ENCODE peak calls at places on chromosome 22, in five cellular contexts. Y, K, G, D and I are unnamed samples.

GRCh38 chr22:49659924-49660315 is 167.8 kb downstream of the BRD1 start:
- DNase-seq in Y (no peak), K (no peak), G (no peak), D (no peak), I (no peak)

GRCh38 chr22:32781695-32782094 is 19.8 kb upstream of the TIMP3 start:
- DNase-seq in Y (peak), K (no peak), G (no peak), D (no peak), I (no peak)

GRCh38 chr22:30212363-30212995 is 34.1 kb downstream of the LIF start:
- DNase-seq in Y (peak), K (no peak), G (no peak), D (peak), I (peak)

GRCh38 chr22:21933413-21933812 is 19.2 kb downstream of the PPM1F start:
- DNase-seq in Y (no peak), K (no peak), G (no peak), D (no peak), I (no peak)

GRCh38 chr22:30605449-30606110 is 1.4 kb upstream of the TCN2 start:
- DNase-seq in Y (peak), K (no peak), G (no peak), D (peak), I (no peak)

GRCh38 chr22:20549232-20549841 is 41.9 kb downstream of the MED15 start:
- DNase-seq in Y (no peak), K (no peak), G (no peak), D (no peak), I (no peak)

GRCh38 chr22:22235564-22235963 is 9.0 kb upstream of the VPREB1 start:
- DNase-seq in Y (no peak), K (no peak), G (no peak), D (peak), I (peak)

GRCh38 chr22:20750461-20751184 is 23.3 kb upstream of the SERPIND1 start:
- DNase-seq in Y (peak), K (no peak), G (no peak), D (no peak), I (peak)

GRCh38 chr22:30857103-30857502 is 111.5 kb downstream of the MORC2 start:
- DNase-seq in Y (no peak), K (no peak), G (no peak), D (no peak), I (no peak)

GRCh38 chr22:39603345-39603744 is 32.8 kb downstream of the CACNA1I start:
- DNase-seq in Y (no peak), K (no peak), G (no peak), D (no peak), I (no peak)

GRCh38 chr22:21837184-21837979 is 30.1 kb downstream of the MAPK1 start:
- DNase-seq in Y (peak), K (peak), G (peak), D (peak), I (peak)

GRCh38 chr22:46193898-46194310 is 43.6 kb downstream of the PPARA start:
- DNase-seq in Y (no peak), K (no peak), G (no peak), D (no peak), I (no peak)

GRCh38 chr22:22424210-22424800 is 84.2 kb downstream of the ZNF280B start:
- DNase-seq in Y (no peak), K (no peak), G (no peak), D (peak), I (peak)

GRCh38 chr22:43200031-43200430 is 13.1 kb upstream of the TTLL12 start:
- DNase-seq in Y (no peak), K (no peak), G (no peak), D (no peak), I (no peak)

GRCh38 chr22:30720263-30720837 is 25.7 kb downstream of the OSBP2 start:
- DNase-seq in Y (no peak), K (no peak), G (no peak), D (no peak), I (no peak)

GRCh38 chr22:43883012-43883661 is 8.7 kb downstream of the PNPLA5 start:
- DNase-seq in Y (peak), K (peak), G (peak), D (peak), I (peak)

GRCh38 chr22:38953577-38954413 is 3.6 kb upstream of the APOBEC3A start:
- DNase-seq in Y (no peak), K (no peak), G (no peak), D (no peak), I (peak)

GRCh38 chr22:29917052-29917902 is 34.3 kb downstream of the MTMR3 start:
- DNase-seq in Y (peak), K (no peak), G (no peak), D (no peak), I (no peak)

GRCh38 chr22:32650553-32651345 is 150.8 kb upstream of the TIMP3 start:
- DNase-seq in Y (peak), K (no peak), G (no peak), D (no peak), I (no peak)

GRCh38 chr22:47138898-47139789 is 376.7 kb downstream of the TBC1D22A start:
- DNase-seq in Y (no peak), K (no peak), G (no peak), D (no peak), I (no peak)

GRCh38 chr22:49907807-49908206 is 10.4 kb downstream of the ALG12 start:
- DNase-seq in Y (no peak), K (no peak), G (no peak), D (no peak), I (no peak)

GRCh38 chr22:49169074-49169744 is 658.5 kb downstream of the BRD1 start:
- DNase-seq in Y (no peak), K (no peak), G (no peak), D (no peak), I (no peak)

GRCh38 chr22:39241632-39242388 is 3.0 kb downstream of the PDGFB start:
- DNase-seq in Y (no peak), K (no peak), G (no peak), D (no peak), I (no peak)

GRCh38 chr22:45183974-45184373 is 20.2 kb downstream of the NUP50 start:
- DNase-seq in Y (no peak), K (no peak), G (no peak), D (no peak), I (no peak)

GRCh38 chr22:45268958-45269844 is 15.5 kb upstream of the UPK3A start:
- DNase-seq in Y (peak), K (peak), G (no peak), D (peak), I (peak)

GRCh38 chr22:44893731-44894080 is 116.1 kb downstream of the PHF21B start:
- DNase-seq in Y (no peak), K (no peak), G (no peak), D (no peak), I (no peak)

GRCh38 chr22:30425616-30426394 is at the start of gene MTFP1:
- DNase-seq in Y (peak), K (peak), G (no peak), D (peak), I (peak)

GRCh38 chr22:37300551-37301017 is 18.3 kb downstream of the CYTH4 start:
- DNase-seq in Y (no peak), K (no peak), G (no peak), D (no peak), I (no peak)

GRCh38 chr22:37303821-37304274 is 21.5 kb downstream of the CYTH4 start:
- DNase-seq in Y (peak), K (no peak), G (no peak), D (no peak), I (peak)

GRCh38 chr22:37304595-37305343 is 22.5 kb downstream of the CYTH4 start:
- DNase-seq in Y (peak), K (no peak), G (no peak), D (no peak), I (no peak)

GRCh38 chr22:37301144-37301820 is 19.0 kb downstream of the CYTH4 start:
- DNase-seq in Y (peak), K (no peak), G (no peak), D (no peak), I (no peak)

DNA sequence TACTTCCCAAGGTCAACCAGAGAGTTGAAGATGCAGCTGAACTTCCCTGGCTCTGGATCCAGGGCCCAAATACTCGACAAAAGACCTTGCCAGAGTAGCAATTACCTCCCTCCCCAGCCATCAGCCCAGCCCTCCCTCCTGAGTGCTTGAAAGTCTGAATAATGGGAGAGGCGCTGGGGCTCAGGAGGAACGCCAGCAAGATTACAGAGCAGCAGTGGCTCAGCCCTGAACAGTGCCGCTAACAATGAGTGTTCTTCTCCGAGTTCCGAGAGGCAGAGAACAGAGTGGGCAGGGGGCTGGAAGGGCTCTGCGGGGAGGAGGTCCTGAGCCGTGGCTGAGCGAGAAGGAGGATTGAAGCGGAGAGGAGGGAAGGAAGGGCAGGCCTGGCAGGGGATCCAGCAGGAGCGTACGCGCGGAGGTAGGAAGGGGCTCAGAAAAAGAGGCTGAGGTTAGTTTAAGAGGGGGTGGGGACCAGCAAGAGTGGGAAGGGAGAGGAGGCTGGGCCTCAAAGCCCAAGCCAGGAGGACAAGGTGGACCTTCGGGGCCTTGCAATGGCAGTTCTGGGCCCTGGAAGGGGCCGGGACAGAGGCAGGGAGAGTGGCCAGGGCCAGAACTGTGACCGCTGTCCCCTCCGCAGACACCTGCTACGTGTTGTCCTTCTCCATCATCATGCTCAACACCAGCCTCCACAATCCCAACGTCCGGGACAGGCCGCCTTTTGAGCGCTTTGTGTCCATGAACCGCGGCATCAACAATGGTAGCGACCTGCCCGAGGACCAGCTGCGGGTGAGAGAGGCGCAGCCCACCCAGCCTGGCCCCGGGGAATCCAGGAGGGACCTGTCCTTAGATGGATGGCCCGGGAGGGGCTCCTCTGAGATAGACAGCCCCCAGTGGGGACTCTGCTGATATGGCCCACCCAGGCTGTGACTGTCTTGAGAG is 20.6 kb downstream of the CYTH4 start:
- DNase-seq in Y (peak), K (peak), G (no peak), D (no peak), I (no peak)
- H2BK120ac ChIP-seq in Y (peak), K (no peak), G (no peak), D (no peak), I (no peak)

GRCh38 chr22:27206001-27206746 is 548.8 kb downstream of the MIAT start:
- DNase-seq in Y (peak), K (no peak), G (no peak), D (no peak), I (no peak)

GRCh38 chr22:27204280-27204679 is 546.9 kb downstream of the MIAT start:
- DNase-seq in Y (no peak), K (no peak), G (no peak), D (no peak), I (no peak)

GRCh38 chr22:27207907-27208306 is 550.5 kb downstream of the MIAT start:
- DNase-seq in Y (peak), K (no peak), G (no peak), D (no peak), I (no peak)

GRCh38 chr22:27204817-27205216 is 547.4 kb downstream of the MIAT start:
- DNase-seq in Y (no peak), K (no peak), G (no peak), D (no peak), I (no peak)

DNA sequence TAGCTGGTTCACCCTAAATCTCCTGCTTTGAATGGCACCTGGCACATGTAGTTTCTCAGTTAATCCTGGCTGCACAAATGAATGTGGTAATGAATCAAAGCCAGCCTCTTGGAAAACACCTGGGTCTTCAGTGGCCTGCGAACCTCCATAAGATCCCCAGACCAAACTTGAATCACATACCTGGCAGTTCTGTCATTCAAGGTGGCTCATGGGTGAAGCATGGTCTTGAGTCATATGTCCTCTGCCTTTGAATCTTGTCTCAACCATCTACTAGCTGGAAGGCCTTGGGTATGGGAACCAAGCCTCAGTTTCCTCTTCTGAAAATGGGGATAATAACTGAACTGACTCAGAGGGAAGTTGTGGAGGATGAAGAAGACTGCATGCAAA is 549.4 kb downstream of the MIAT start:
- DNase-seq in Y (no peak), K (no peak), G (no peak), D (no peak), I (no peak)
- H2BK120ac ChIP-seq in Y (no peak), K (no peak), G (no peak), D (no peak), I (no peak)

GRCh38 chr22:23533328-23533762 is 46.7 kb downstream of the IGLL1 start:
- DNase-seq in Y (peak), K (peak), G (peak), D (peak), I (peak)
- H2BK120ac ChIP-seq in Y (no peak), K (peak), G (no peak), D (peak), I (peak)

DNA sequence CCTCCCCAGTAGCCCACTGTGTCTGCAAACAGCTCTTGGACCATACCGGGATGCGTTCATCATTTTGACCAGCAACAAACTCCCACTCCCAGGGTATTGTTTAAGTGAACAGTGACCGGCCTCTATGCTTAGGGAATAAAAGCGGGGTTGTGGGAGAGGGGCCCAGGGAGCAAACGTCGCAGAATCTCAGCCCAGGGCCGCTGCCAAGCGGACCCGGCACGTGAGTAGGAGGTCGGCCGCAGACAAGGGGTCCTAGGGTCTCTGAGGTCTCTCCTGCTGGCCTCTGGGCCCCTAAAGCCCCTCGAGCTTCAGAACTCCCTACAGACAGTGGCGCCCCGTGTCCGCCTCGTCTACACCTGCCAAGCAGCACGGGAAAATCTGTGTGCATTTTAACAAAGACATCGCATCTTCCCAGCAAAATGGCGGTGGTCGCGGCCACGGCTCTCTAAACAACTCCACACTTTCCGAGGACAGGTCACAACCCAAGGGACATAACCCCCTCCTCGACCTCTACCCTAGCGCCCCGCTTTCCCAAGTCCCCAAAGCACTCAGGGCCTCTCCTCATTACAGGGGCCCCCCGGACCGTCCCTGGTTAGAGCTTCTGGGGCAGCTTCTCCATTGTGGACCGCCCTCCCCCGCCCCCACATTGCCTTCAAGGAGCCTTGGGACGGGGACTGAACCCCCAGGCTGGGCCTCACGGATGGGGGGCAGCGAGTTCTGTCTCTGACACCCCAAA is 3.9 kb upstream of the GCAT start:
- DNase-seq in Y (no peak), K (no peak), G (no peak), D (no peak), I (no peak)
- H2BK120ac ChIP-seq in Y (peak), K (peak), G (peak), D (peak), I (peak)

GRCh38 chr22:33811208-33811607 is 109.1 kb downstream of the LARGE1 start:
- DNase-seq in Y (no peak), K (no peak), G (no peak), D (no peak), I (no peak)
- H2BK120ac ChIP-seq in Y (no peak), K (no peak), G (no peak), D (no peak), I (no peak)

GRCh38 chr22:36422287-36423014 is 34.7 kb upstream of the MYH9 start:
- DNase-seq in Y (no peak), K (no peak), G (no peak), D (no peak), I (no peak)

GRCh38 chr22:36419912-36420882 is 32.4 kb upstream of the MYH9 start:
- DNase-seq in Y (no peak), K (no peak), G (no peak), D (no peak), I (peak)

GRCh38 chr22:36423461-36424404 is 36.0 kb upstream of the MYH9 start:
- DNase-seq in Y (peak), K (no peak), G (no peak), D (no peak), I (no peak)

GRCh38 chr22:36425977-36426523 is 38.3 kb upstream of the MYH9 start:
- DNase-seq in Y (peak), K (no peak), G (no peak), D (peak), I (no peak)

GRCh38 chr22:36424901-36425579 is 37.3 kb upstream of the MYH9 start:
- DNase-seq in Y (no peak), K (no peak), G (no peak), D (no peak), I (no peak)
- H2BK120ac ChIP-seq in Y (peak), K (no peak), G (no peak), D (no peak), I (peak)

GRCh38 chr22:41446639-41447434 is at the start of gene TOB2:
- DNase-seq in Y (peak), K (peak), G (peak), D (peak), I (peak)
- H2BK120ac ChIP-seq in Y (peak), K (peak), G (peak), D (peak), I (peak)

GRCh38 chr22:28800308-28801041 is at the start of gene XBP1:
- DNase-seq in Y (peak), K (peak), G (peak), D (peak), I (peak)
- H2BK120ac ChIP-seq in Y (peak), K (no peak), G (peak), D (peak), I (peak)